ENCODE peak calls at places on chromosomes 4 and X, in eight cellular contexts. Z is HepG2, S is GM12864, V is neural progenitor cell, E is fibroblast of lung, B is retinal pigment epithelial cell, X is adrenal gland, Q is cardiac muscle cell. C is an unnamed sample.

GRCh38 chr4:140718240-140718639 is 37.9 kb downstream of the TBC1D9 start:
- DNase-seq in Z (no peak), S (no peak), V (no peak), E (peak; percentile 48), B (peak; percentile 77), X (no peak), Q (peak; percentile 68), C (peak; percentile 61)

GRCh38 chr4:116849620-116850019 is 235.8 kb downstream of the TRAM1L1 start:
- DNase-seq in Z (no peak), S (no peak), V (peak; percentile 35), E (no peak), B (no peak), X (no peak), Q (no peak), C (no peak)

GRCh38 chr4:183541081-183542045 is 36.5 kb downstream of the ING2 start:
- DNase-seq in Z (no peak), S (no peak), V (peak; percentile 85), E (peak; percentile 9), B (peak; percentile 23), X (no peak), Q (peak; percentile 15), C (no peak)

GRCh38 chr4:159075531-159075932 is 27.3 kb upstream of the RAPGEF2 start:
- DNase-seq in Z (no peak), S (no peak), V (no peak), E (peak; percentile 45), B (no peak), X (no peak), Q (no peak), C (no peak)

GRCh38 chrX:149472620-149473019 is 32.5 kb downstream of the IDS start:
- DNase-seq in Z (no peak), S (no peak), V (no peak), E (no peak), B (no peak), X (no peak), Q (no peak), C (no peak)

GRCh38 chrX:13364230-13364629 is 44.4 kb upstream of the ATXN3L start:
- DNase-seq in Z (no peak), S (no peak), V (no peak), E (no peak), B (no peak), X (no peak), Q (no peak), C (no peak)

GRCh38 chr4:106869551-106869950 is 166.6 kb downstream of the DKK2 start:
- DNase-seq in Z (no peak), S (no peak), V (no peak), E (peak; percentile 58), B (no peak), X (no peak), Q (peak; percentile 14), C (peak; percentile 90)

GRCh38 chr4:19152264-19152663 is 1099.4 kb upstream of the SLIT2 start:
- DNase-seq in Z (no peak), S (no peak), V (no peak), E (no peak), B (no peak), X (no peak), Q (no peak), C (no peak)

GRCh38 chrX:154349359-154349935 is 25.0 kb downstream of the FLNA start:
- DNase-seq in Z (no peak), S (no peak), V (no peak), E (no peak), B (no peak), X (no peak), Q (peak; percentile 9), C (no peak)

GRCh38 chr4:6573986-6574746 is 823 bp upstream of the MAN2B2 start:
- DNase-seq in Z (no peak), S (no peak), V (no peak), E (no peak), B (no peak), X (no peak), Q (no peak), C (no peak)

GRCh38 chr4:184705692-184706091 is 28.2 kb downstream of the CENPU start:
- DNase-seq in Z (no peak), S (no peak), V (no peak), E (no peak), B (no peak), X (no peak), Q (no peak), C (no peak)

GRCh38 chr4:2251795-2252529 is 9.9 kb downstream of the MXD4 start:
- DNase-seq in Z (no peak), S (no peak), V (no peak), E (no peak), B (no peak), X (no peak), Q (no peak), C (no peak)

GRCh38 chr4:83255584-83255983 is 29.0 kb downstream of the COQ2 start:
- DNase-seq in Z (no peak), S (no peak), V (no peak), E (peak; percentile 59), B (peak; percentile 73), X (no peak), Q (peak; percentile 85), C (peak; percentile 14)

GRCh38 chrX:40543661-40544328 is 37.0 kb upstream of the ATP6AP2 start:
- DNase-seq in Z (peak; percentile 19), S (peak; percentile 10), V (peak; percentile 90), E (peak; percentile 51), B (peak; percentile 11), X (peak; percentile 7), Q (peak; percentile 65), C (peak; percentile 72)

GRCh38 chr4:189367832-189368231 is 572.8 kb upstream of the FRG1 start:
- DNase-seq in Z (no peak), S (no peak), V (no peak), E (no peak), B (no peak), X (no peak), Q (no peak), C (no peak)

GRCh38 chr4:179625391-179625790 is 2183.2 kb upstream of the AGA start:
- DNase-seq in Z (no peak), S (no peak), V (peak; percentile 18), E (peak; percentile 95), B (peak; percentile 68), X (no peak), Q (no peak), C (peak; percentile 67)

GRCh38 chrX:151393514-151393913 is 3.5 kb upstream of the VMA21 start:
- DNase-seq in Z (no peak), S (peak; percentile 4), V (peak; percentile 72), E (no peak), B (no peak), X (no peak), Q (no peak), C (no peak)

GRCh38 chrX:56231706-56232105 is 450 bp upstream of the KLF8 start:
- DNase-seq in Z (no peak), S (no peak), V (peak; percentile 50), E (no peak), B (no peak), X (no peak), Q (no peak), C (no peak)
- H3K4me3 ChIP-seq in Z (no peak overlapping the region), S (no peak overlapping the region), V (peak overlapping the region; percentile 58), E (no peak overlapping the region), B (no peak overlapping the region), X (no peak overlapping the region), Q (peak overlapping the region; percentile 26), C (peak overlapping the region; percentile 5)

DNA sequence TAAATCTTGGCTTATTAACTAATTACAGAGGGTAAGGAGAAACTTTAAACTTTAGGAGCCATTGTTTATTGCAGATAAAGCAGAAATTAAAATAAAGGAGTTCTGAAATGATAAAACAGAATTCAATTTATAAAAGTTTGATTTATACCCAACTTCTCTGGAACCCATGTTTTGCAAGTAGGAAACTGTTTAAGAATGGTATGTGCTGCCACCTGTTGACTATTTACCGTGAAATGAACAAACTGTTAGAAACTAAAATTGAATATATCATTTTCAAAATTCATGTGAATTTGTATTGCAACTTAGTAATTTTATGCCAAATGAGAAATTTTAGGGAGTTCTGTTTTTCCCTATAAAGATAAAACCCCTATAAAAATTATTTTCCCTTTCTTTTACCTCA is 11.0 kb upstream of the TBC1D8B start:
- DNase-seq in Z (no peak), S (no peak), V (no peak), E (peak; percentile 13), B (no peak), X (no peak), Q (peak; percentile 31), C (peak; percentile 22)
- TF ChIP-seq CTCF in Z (no peak), S (peak; percentile 16), V (peak; percentile 50), E (no peak), B (peak; percentile 35), X (peak; percentile 42), Q (peak; percentile 27), C (peak; percentile 18)

GRCh38 chr4:23890369-23891063 is 669 bp upstream of the PPARGC1A start:
- DNase-seq in Z (no peak), S (no peak), V (peak; percentile 9), E (no peak), B (no peak), X (no peak), Q (peak; percentile 8), C (no peak)

GRCh38 chr4:23889814-23890269 is at the start of gene PPARGC1A:
- DNase-seq in Z (peak; percentile 80), S (no peak), V (peak; percentile 83), E (peak; percentile 61), B (peak; percentile 91), X (peak; percentile 65), Q (peak; percentile 61), C (peak; percentile 40)

GRCh38 chr4:23888421-23889319 is 1.2 kb downstream of the PPARGC1A start:
- DNase-seq in Z (peak; percentile 18), S (no peak), V (peak; percentile 29), E (peak; percentile 69), B (no peak), X (peak; percentile 50), Q (peak; percentile 71), C (peak; percentile 28)

GRCh38 chr4:23889368-23889767 is 479 bp downstream of the PPARGC1A start:
- DNase-seq in Z (no peak), S (no peak), V (no peak), E (no peak), B (no peak), X (no peak), Q (no peak), C (no peak)

GRCh38 chr4:23891064-23891421 is 1.2 kb upstream of the PPARGC1A start:
- DNase-seq in Z (no peak), S (no peak), V (no peak), E (no peak), B (no peak), X (no peak), Q (no peak), C (no peak)
- H3K4me3 ChIP-seq in Z (peak overlapping the region; percentile 80), S (no peak overlapping the region), V (no peak overlapping the region), E (no peak overlapping the region), B (peak overlapping the region; percentile 86), X (no peak overlapping the region), Q (peak overlapping the region; percentile 63), C (no peak overlapping the region)

DNA sequence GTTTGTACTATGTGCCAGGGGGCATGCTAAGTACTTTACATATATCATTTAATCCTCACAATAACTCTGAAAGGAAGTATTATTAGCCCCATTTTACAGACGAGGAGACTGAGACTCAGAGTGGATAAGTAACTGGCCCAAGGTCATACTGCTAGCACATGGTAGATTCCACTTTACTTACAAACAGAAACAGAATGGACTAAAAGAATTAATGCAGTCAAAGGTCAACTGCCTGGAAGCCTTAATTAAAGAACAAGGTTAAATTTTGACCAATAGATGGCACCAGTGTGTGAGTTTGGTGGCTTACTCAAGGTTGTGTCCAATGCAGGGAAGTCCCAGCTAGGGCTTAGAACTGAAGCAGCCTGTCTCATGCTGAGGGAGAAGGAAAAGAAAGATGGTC is 4.7 kb downstream of the RIPPLY1 start:
- DNase-seq in Z (peak; percentile 80), S (peak; percentile 10), V (peak; percentile 68), E (peak; percentile 37), B (no peak), X (peak; percentile 34), Q (peak; percentile 71), C (peak; percentile 51)
- TF ChIP-seq CTCF in Z (peak; percentile 73), S (peak; percentile 32), V (peak; percentile 57), E (peak; percentile 5), B (peak; percentile 33), X (peak; percentile 48), Q (peak; percentile 40), C (peak; percentile 32)

GRCh38 chr4:118918388-118918787 is 29.7 kb downstream of the SYNPO2 start:
- DNase-seq in Z (no peak), S (no peak), V (no peak), E (peak; percentile 94), B (peak; percentile 76), X (no peak), Q (peak; percentile 93), C (peak; percentile 55)
- H3K4me3 ChIP-seq in Z (no peak overlapping the region), S (no peak overlapping the region), V (no peak overlapping the region), E (no peak overlapping the region), B (no peak overlapping the region), X (no peak overlapping the region), Q (no peak overlapping the region), C (no peak overlapping the region)